ENCODE peak calls at places on chromosomes 1 and 21, in six cellular contexts. A is left colon, J is AG08395, B is mesothelial cell of epicardium, I is H54, Y is astrocyte of the spinal cord. C is an unnamed sample.
A peak's percentile ranks its signal among the peaks of the same experiment; 100 is the strongest.

GRCh38 chr1:198741744-198742143 is 102.9 kb downstream of the PTPRC start:
- DNase-seq in A (no peak), Y (peak; percentile 69), J (no peak), I (no peak), B (no peak), C (no peak)

GRCh38 chr1:245263701-245264100 is 108.9 kb downstream of the KIF26B start:
- DNase-seq in A (no peak), J (peak; percentile 77), I (no peak), B (no peak), Y (no peak), C (peak; percentile 47)

GRCh38 chr1:200468264-200469001 is 58.6 kb upstream of the ZNF281 start:
- DNase-seq in A (no peak), J (no peak), Y (no peak), B (no peak), I (no peak), C (no peak)

GRCh38 chr1:75502776-75503175 is 108.1 kb downstream of the SLC44A5 start:
- DNase-seq in Y (peak; percentile 78), J (no peak), B (no peak), I (no peak), A (no peak), C (no peak)

GRCh38 chr1:205263580-205264190 is 35.9 kb downstream of the TMCC2 start:
- DNase-seq in Y (no peak), J (no peak), I (no peak), A (no peak), B (no peak), C (peak; percentile 56)

GRCh38 chr1:227395391-227396028 is 77.2 kb upstream of the CDC42BPA start:
- DNase-seq in B (no peak), J (peak; percentile 22), A (no peak), I (no peak), Y (peak; percentile 56), C (no peak)

GRCh38 chr1:145720878-145721671 is 1.8 kb downstream of the CD160 start:
- DNase-seq in I (peak; percentile 79), Y (peak; percentile 46), A (peak; percentile 70), B (peak; percentile 51), J (peak; percentile 77), C (peak; percentile 75)

GRCh38 chr1:149848811-149849210 is 50.6 kb upstream of the BOLA1 start:
- DNase-seq in A (no peak), B (no peak), I (no peak), J (no peak), Y (peak; percentile 10), C (peak; percentile 21)

GRCh38 chr1:94768046-94768445 is 52.1 kb upstream of the SLC44A3 start:
- DNase-seq in Y (no peak), B (no peak), I (no peak), J (no peak), A (no peak), C (no peak)

GRCh38 chr1:164272156-164272555 is 286.8 kb upstream of the PBX1 start:
- DNase-seq in Y (no peak), B (no peak), A (no peak), I (no peak), J (no peak), C (no peak)

GRCh38 chr21:46171996-46172862 is 12.0 kb downstream of the SPATC1L start:
- DNase-seq in B (no peak), J (no peak), I (no peak), Y (no peak), A (no peak), C (no peak)

GRCh38 chr1:151716771-151717631 is at the start of gene CELF3:
- DNase-seq in I (no peak), Y (no peak), B (no peak), J (no peak), A (no peak), C (peak; percentile 98)

GRCh38 chr1:20633190-20634064 is at the start of gene PINK1:
- DNase-seq in I (peak; percentile 54), Y (peak; percentile 64), A (peak; percentile 85), J (peak; percentile 92), B (peak; percentile 69), C (peak; percentile 85)

C was measured in cerebellar cortex.